ENCODE peak calls at places on chromosome 2, in nine cellular contexts. O is AG10803, Q is Caco-2, E is heart left ventricle, X is left ventricle myocardium inferior, G is tibial nerve, D is fibroblast of mammary gland, A is mucosa of descending colon, J is heart right ventricle. P is an unnamed sample.

GRCh38 chr2:167135691-167136090 is 247.4 kb downstream of the XIRP2 start:
- DNase-seq in D (peak), X (no peak), J (no peak), O (no peak), E (no peak), Q (no peak), G (no peak), A (no peak), P (no peak)

GRCh38 chr2:45904931-45905642 is 253.6 kb downstream of the PRKCE start:
- DNase-seq in A (no peak), D (peak), X (no peak), G (no peak), J (no peak), Q (no peak), O (peak), E (no peak), P (no peak)

GRCh38 chr2:108564510-108564909 is 30.2 kb downstream of the LIMS1 start:
- DNase-seq in X (no peak), E (no peak), Q (no peak), A (no peak), J (no peak), D (no peak), O (no peak), G (no peak), P (no peak)

GRCh38 chr2:15527074-15527739 is 33.9 kb downstream of the NBAS start:
- DNase-seq in J (no peak), Q (peak), E (no peak), X (no peak), G (no peak), A (no peak), D (no peak), O (no peak), P (no peak)

GRCh38 chr2:196925768-196926561 is 542 bp downstream of the PGAP1 start:
- DNase-seq in G (peak), E (peak), A (peak), Q (peak), X (peak), D (peak), J (peak), O (peak), P (no peak)

GRCh38 chr2:106990307-106990706 is 104.3 kb upstream of the ST6GAL2 start:
- DNase-seq in X (no peak), O (peak), J (no peak), D (peak), A (no peak), Q (no peak), G (no peak), E (no peak), P (no peak)

GRCh38 chr2:120419073-120419472 is 73.1 kb downstream of the INHBB start:
- DNase-seq in E (peak), G (no peak), O (no peak), X (peak), J (peak), Q (no peak), A (no peak), D (no peak), P (peak)

GRCh38 chr2:39996653-39997080 is 217.6 kb upstream of the THUMPD2 start:
- DNase-seq in E (no peak), D (peak), J (no peak), Q (no peak), G (no peak), O (peak), X (no peak), A (no peak), P (no peak)

GRCh38 chr2:85330839-85331636 is 3.2 kb upstream of the TGOLN2 start:
- DNase-seq in A (no peak), D (no peak), O (no peak), G (no peak), J (no peak), Q (no peak), E (no peak), X (no peak), P (no peak)

GRCh38 chr2:3192920-3193319 is 184.7 kb downstream of the EIPR1 start:
- DNase-seq in X (no peak), G (no peak), D (no peak), J (no peak), A (peak), E (no peak), O (no peak), Q (no peak), P (no peak)
- TF ChIP-seq CTCF in X (no peak), G (no peak), D (no peak), J (no peak), A (no peak), E (no peak), O (no peak), Q (no peak), P (no peak)

DNA sequence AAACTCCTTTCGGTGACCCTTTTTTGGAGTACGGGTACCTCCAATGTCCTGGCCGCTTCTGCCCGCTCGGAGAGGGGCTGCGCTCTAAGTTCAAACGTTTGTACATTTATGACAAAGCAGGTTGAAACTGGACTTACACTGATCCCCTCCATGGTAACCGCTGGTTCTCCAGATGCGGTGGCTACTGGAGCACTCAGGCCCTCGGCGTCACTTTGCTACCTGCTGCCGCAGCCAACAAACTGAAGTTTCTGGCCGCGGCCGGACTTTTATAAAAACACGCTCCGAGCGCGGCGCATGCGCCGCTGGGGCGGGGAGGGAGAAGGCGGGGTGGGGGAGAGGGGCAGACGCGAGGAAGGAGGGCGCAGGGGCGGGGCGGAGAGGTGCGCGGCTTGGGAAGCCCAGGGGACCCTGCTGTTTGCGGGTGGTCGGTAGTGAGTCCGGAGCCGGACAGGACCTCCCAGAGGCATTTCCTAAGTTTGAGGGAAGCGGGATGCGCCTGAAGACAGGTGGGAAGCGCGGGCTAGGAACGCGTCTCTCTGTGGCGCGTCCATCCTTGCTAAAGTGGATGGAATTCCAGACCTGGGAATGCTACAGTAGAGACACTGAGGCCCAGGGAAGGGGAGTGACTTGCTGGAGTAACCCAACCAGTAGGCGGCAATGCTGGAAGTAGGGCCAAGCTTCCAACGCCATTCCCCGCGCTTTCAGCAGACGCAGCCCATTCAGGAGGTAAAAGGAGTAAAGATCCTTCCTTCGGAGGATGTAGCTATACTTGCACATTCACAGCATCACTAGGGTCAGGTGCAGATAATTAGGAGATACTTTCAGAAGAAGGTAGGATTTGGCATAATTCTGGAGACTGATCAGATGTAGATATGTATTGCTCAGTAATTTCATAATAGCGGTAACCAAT is at the start of gene CXCR4:
- DNase-seq in O (no peak), E (peak), X (peak), J (peak), D (peak), G (peak), A (peak), Q (peak), P (peak)
- TF ChIP-seq CTCF in O (no peak), E (no peak), X (peak), J (peak), D (no peak), G (no peak), A (no peak), Q (no peak), P (no peak)

GRCh38 chr2:133884739-133885381 is 316.6 kb upstream of the NCKAP5 start:
- DNase-seq in X (no peak), A (no peak), J (no peak), O (peak), E (no peak), G (no peak), D (peak), Q (no peak), P (no peak)
- TF ChIP-seq CTCF in X (peak), A (no peak), J (peak), O (peak), E (peak), G (no peak), D (no peak), Q (peak), P (no peak)

GRCh38 chr2:20226152-20226545 is 1.2 kb upstream of the SDC1 start:
- DNase-seq in A (no peak), X (no peak), E (peak), O (no peak), G (no peak), Q (no peak), J (no peak), D (no peak), P (no peak)

GRCh38 chr2:20224191-20224715 is 677 bp downstream of the SDC1 start:
- DNase-seq in J (no peak), X (no peak), O (no peak), E (no peak), D (no peak), G (no peak), Q (no peak), A (peak), P (no peak)

GRCh38 chr2:20224716-20225293 is at the start of gene SDC1:
- DNase-seq in E (peak), O (peak), X (no peak), A (peak), D (peak), Q (peak), J (no peak), G (no peak), P (peak)

GRCh38 chr2:20223345-20224190 is 1.4 kb downstream of the SDC1 start:
- DNase-seq in G (no peak), A (peak), Q (peak), O (peak), E (peak), X (no peak), D (peak), J (no peak), P (peak)

GRCh38 chr2:20225294-20226151 is 593 bp upstream of the SDC1 start:
- DNase-seq in O (peak), Q (peak), X (peak), A (peak), D (peak), G (no peak), J (no peak), E (peak), P (peak)
- TF ChIP-seq CTCF in O (peak), Q (peak), X (peak), A (peak), D (peak), G (peak), J (peak), E (peak), P (no peak)

DNA sequence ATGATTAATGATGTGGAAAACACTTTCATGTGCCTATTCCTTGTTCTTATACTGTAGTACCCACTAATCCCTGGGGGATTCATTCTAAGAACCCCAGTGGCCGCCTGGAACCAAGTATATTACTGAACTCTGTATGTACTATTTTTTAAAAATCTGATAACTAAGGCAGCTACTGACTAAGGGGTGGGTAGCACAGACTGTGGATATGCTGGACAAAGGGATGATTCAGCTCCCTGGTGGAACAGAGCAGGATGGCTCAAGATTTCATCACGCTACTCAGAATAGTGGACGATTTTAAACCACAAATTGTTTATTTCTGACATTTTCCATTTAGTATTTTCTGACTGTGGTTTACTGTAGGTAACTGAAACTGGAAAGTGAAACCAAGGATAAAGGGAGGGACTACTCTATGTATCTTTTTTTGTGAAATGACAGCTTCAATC is 41.8 kb upstream of the CDC42EP3 start:
- DNase-seq in O (peak), X (no peak), A (no peak), Q (no peak), G (no peak), D (peak), E (no peak), J (no peak), P (no peak)
- TF ChIP-seq CTCF in O (peak), X (no peak), A (no peak), Q (no peak), G (no peak), D (peak), E (no peak), J (no peak), P (no peak)